ENCODE peak calls at places on chromosome 2, in nine cellular contexts. W is AG04449; I is cardiac muscle cell; T is Calu3; B is Peyer's patch; S is retinal pigment epithelial cell; A is CD8-positive, alpha-beta T cell; X is tibial nerve; Q is endothelial cell. U is an unnamed sample.

GRCh38 chr2:120875431-120875830 is 139.8 kb downstream of the GLI2 start:
- DNase-seq in W (no peak), I (no peak), T (no peak), B (no peak), S (no peak), A (no peak), X (no peak), Q (no peak), U (no peak)

GRCh38 chr2:139790807-139791206 is 1010.6 kb upstream of the NXPH2 start:
- DNase-seq in W (no peak), I (peak), T (no peak), B (no peak), S (no peak), A (no peak), X (no peak), Q (no peak), U (peak)

GRCh38 chr2:234911271-234911670 is 40.5 kb upstream of the SH3BP4 start:
- DNase-seq in W (no peak), I (no peak), T (peak), B (no peak), S (no peak), A (no peak), X (no peak), Q (no peak), U (no peak)

GRCh38 chr2:65142515-65142914 is 12.6 kb upstream of the RAB1A start:
- DNase-seq in W (no peak), I (no peak), T (peak), B (no peak), S (no peak), A (no peak), X (no peak), Q (no peak), U (no peak)

GRCh38 chr2:28389399-28390240 is 3.0 kb upstream of the FOSL2 start:
- DNase-seq in W (no peak), I (peak), T (peak), B (peak), S (no peak), A (no peak), X (no peak), Q (no peak), U (no peak)

GRCh38 chr2:191869781-191870180 is 22.9 kb upstream of the CAVIN2 start:
- DNase-seq in W (no peak), I (no peak), T (no peak), B (no peak), S (no peak), A (no peak), X (no peak), Q (no peak), U (no peak)

GRCh38 chr2:60533114-60534033 is 20.1 kb downstream of the BCL11A start:
- DNase-seq in W (no peak), I (no peak), T (no peak), B (no peak), S (no peak), A (no peak), X (no peak), Q (no peak), U (no peak)

GRCh38 chr2:229884775-229885699 is 36.8 kb downstream of the TRIP12 start:
- DNase-seq in W (no peak), I (no peak), T (no peak), B (no peak), S (no peak), A (no peak), X (no peak), Q (no peak), U (no peak)

GRCh38 chr2:220949476-220949875 is 622.6 kb downstream of the EPHA4 start:
- DNase-seq in W (no peak), I (peak), T (no peak), B (no peak), S (no peak), A (no peak), X (no peak), Q (no peak), U (no peak)

GRCh38 chr2:3043726-3044125 is 333.9 kb downstream of the EIPR1 start:
- DNase-seq in W (no peak), I (no peak), T (no peak), B (no peak), S (no peak), A (no peak), X (no peak), Q (no peak), U (no peak)

GRCh38 chr2:240463866-240464481 is 28.5 kb downstream of the GPC1 start:
- DNase-seq in W (no peak), I (no peak), T (no peak), B (no peak), S (no peak), A (no peak), X (peak), Q (no peak), U (no peak)

GRCh38 chr2:215737496-215737895 is 275.9 kb downstream of the MREG start:
- DNase-seq in W (no peak), I (no peak), T (no peak), B (no peak), S (no peak), A (no peak), X (no peak), Q (peak), U (no peak)

GRCh38 chr2:176582990-176583481 is 313.8 kb downstream of the MTX2 start:
- DNase-seq in W (peak), I (no peak), T (peak), B (no peak), S (peak), A (no peak), X (no peak), Q (no peak), U (no peak)

GRCh38 chr2:181138816-181139215 is 158.4 kb downstream of the UBE2E3 start:
- DNase-seq in W (no peak), I (no peak), T (no peak), B (no peak), S (no peak), A (no peak), X (no peak), Q (no peak), U (no peak)

GRCh38 chr2:11773747-11774536 is 27.5 kb downstream of the LPIN1 start:
- DNase-seq in W (no peak), I (no peak), T (no peak), B (no peak), S (no peak), A (no peak), X (no peak), Q (no peak), U (no peak)

GRCh38 chr2:212330263-212330662 is 208.3 kb downstream of the ERBB4 start:
- DNase-seq in W (no peak), I (no peak), T (no peak), B (no peak), S (no peak), A (no peak), X (no peak), Q (no peak), U (no peak)

GRCh38 chr2:224379986-224380385 is 21.9 kb downstream of the FAM124B start:
- DNase-seq in W (no peak), I (no peak), T (no peak), B (no peak), S (no peak), A (no peak), X (no peak), Q (no peak), U (no peak)

GRCh38 chr2:12262681-12263436 is 453.9 kb upstream of the TRIB2 start:
- DNase-seq in W (no peak), I (peak), T (no peak), B (no peak), S (no peak), A (no peak), X (no peak), Q (no peak), U (no peak)

GRCh38 chr2:182628901-182629300 is 87.2 kb upstream of the DNAJC10 start:
- DNase-seq in W (no peak), I (no peak), T (no peak), B (no peak), S (no peak), A (no peak), X (no peak), Q (no peak), U (no peak)

GRCh38 chr2:66095820-66096219 is 339.1 kb upstream of the MEIS1 start:
- DNase-seq in W (no peak), I (no peak), T (no peak), B (no peak), S (no peak), A (no peak), X (no peak), Q (no peak), U (no peak)

GRCh38 chr2:174787485-174788205 is 23.4 kb upstream of the CHRNA1 start:
- DNase-seq in W (peak), I (no peak), T (no peak), B (no peak), S (peak), A (no peak), X (no peak), Q (no peak), U (no peak)

GRCh38 chr2:203438528-203438927 is 96.6 kb downstream of the RAPH1 start:
- DNase-seq in W (no peak), I (no peak), T (no peak), B (no peak), S (no peak), A (no peak), X (no peak), Q (no peak), U (no peak)

GRCh38 chr2:168217920-168218319 is 29.5 kb downstream of the STK39 start:
- DNase-seq in W (no peak), I (no peak), T (no peak), B (no peak), S (no peak), A (no peak), X (no peak), Q (no peak), U (no peak)

GRCh38 chr2:104025296-104025695 is 828.6 kb upstream of the POU3F3 start:
- DNase-seq in W (no peak), I (no peak), T (no peak), B (no peak), S (no peak), A (no peak), X (no peak), Q (no peak), U (no peak)

GRCh38 chr2:120675460-120676130 is 60.1 kb upstream of the GLI2 start:
- DNase-seq in W (no peak), I (peak), T (peak), B (no peak), S (no peak), A (no peak), X (peak), Q (peak), U (no peak)

GRCh38 chr2:43436431-43436830 is 159.4 kb downstream of the THADA start:
- DNase-seq in W (no peak), I (no peak), T (no peak), B (no peak), S (no peak), A (no peak), X (no peak), Q (no peak), U (no peak)

GRCh38 chr2:241541564-241542277 is 16.8 kb upstream of the BOK start:
- DNase-seq in W (no peak), I (peak), T (no peak), B (no peak), S (no peak), A (no peak), X (no peak), Q (no peak), U (no peak)

GRCh38 chr2:67516358-67516757 is 119.2 kb downstream of the ETAA1 start:
- DNase-seq in W (no peak), I (no peak), T (no peak), B (no peak), S (no peak), A (no peak), X (no peak), Q (no peak), U (no peak)

GRCh38 chr2:233416706-233417105 is 62.4 kb downstream of the DGKD start:
- DNase-seq in W (no peak), I (no peak), T (no peak), B (no peak), S (no peak), A (no peak), X (no peak), Q (no peak), U (no peak)

GRCh38 chr2:112714836-112715631 is 5.8 kb upstream of the NT5DC4 start:
- DNase-seq in W (no peak), I (no peak), T (peak), B (no peak), S (no peak), A (no peak), X (no peak), Q (no peak), U (no peak)

GRCh38 chr2:115880558-115880957 is 1438.1 kb downstream of the DPP10 start:
- DNase-seq in W (no peak), I (no peak), T (no peak), B (no peak), S (no peak), A (no peak), X (no peak), Q (no peak), U (no peak)

GRCh38 chr2:234453216-234453615 is 43.7 kb downstream of the ARL4C start:
- DNase-seq in W (no peak), I (no peak), T (no peak), B (no peak), S (no peak), A (no peak), X (no peak), Q (no peak), U (no peak)

GRCh38 chr2:3307901-3308300 is 69.7 kb downstream of the EIPR1 start:
- DNase-seq in W (no peak), I (no peak), T (no peak), B (no peak), S (no peak), A (no peak), X (no peak), Q (no peak), U (no peak)

GRCh38 chr2:207530160-207531023 is 630 bp downstream of the CREB1 start:
- DNase-seq in W (no peak), I (peak), T (peak), B (peak), S (no peak), A (peak), X (no peak), Q (peak), U (no peak)

GRCh38 chr2:40218679-40219078 is 233.2 kb downstream of the SLC8A1 start:
- DNase-seq in W (no peak), I (no peak), T (no peak), B (peak), S (peak), A (no peak), X (no peak), Q (no peak), U (no peak)

DNA sequence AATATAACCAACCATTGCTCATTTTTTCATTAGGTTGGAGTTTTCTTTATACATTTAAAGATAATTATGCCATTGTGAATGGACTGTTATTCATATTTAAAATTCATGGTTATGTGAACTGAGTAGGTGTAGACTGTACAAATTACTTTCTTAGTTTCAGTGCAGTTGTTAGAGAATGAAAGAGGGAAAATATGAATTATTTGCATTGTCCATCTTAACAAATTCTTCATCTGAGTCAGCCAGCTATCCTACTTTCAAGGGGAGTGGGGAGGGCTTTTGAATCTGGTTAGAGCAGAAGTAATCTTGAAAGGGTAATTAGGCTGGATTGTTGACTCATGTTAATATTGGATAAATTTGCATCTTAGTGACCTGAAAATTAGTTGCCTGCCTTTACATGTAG is 212.0 kb downstream of the MCFD2 start:
- DNase-seq in W (no peak), I (no peak), T (no peak), B (no peak), S (no peak), A (no peak), X (no peak), Q (no peak), U (no peak)
- TF ChIP-seq CTCF in W (no peak), I (no peak), T (no peak), B (no peak), S (no peak), A (no peak), X (no peak), Q (no peak), U (no peak)

DNA sequence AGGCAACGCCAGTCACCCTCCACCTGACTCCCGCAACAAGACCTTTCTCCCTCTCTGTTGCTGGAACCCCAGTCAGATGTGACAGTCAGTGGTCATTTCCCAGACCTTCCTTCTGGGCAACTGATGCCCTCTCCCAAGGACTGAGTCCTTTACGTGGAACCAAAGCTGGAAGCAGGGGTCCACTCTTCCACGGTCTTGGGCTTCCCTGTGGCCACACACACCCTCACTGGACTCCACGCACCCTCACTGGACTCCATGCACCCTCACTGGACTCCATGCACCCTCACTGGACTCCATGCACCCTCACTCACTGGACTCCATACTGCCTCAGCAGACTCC is 7.1 kb downstream of the PTMA start:
- DNase-seq in W (no peak), I (no peak), T (no peak), B (no peak), S (no peak), A (no peak), X (no peak), Q (no peak), U (no peak)
- TF ChIP-seq CTCF in W (no peak), I (no peak), T (no peak), B (no peak), S (no peak), A (peak), X (no peak), Q (peak), U (no peak)

DNA sequence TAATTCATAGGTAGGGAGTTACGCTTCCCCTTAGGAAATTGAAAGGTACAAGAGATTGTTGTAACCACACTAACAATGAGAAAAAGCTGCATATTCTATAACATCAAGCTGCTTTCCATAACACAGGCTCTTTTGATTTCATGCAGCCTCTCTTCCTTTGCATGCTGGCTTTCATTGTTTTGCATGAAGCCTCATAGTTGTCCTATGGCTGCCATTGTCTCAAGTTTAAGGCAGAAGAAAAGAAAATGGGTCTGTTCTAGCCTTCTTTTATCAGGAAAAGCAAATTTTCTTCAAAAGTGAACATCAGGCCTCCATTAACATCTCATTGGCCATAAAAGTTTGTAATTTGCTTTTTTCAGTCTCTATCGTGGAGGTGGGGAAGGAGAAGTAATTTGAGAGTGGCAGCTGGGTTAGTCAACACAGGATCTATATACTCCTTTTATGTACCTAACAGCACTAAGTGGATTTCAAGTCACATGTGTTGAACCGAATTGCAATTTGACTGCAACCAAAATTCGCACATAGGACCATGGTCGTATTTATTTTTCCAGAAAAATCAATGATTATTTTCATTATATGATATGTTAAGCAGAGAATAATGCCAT is 248.5 kb upstream of the RND3 start:
- DNase-seq in W (no peak), I (no peak), T (no peak), B (no peak), S (no peak), A (no peak), X (no peak), Q (no peak), U (no peak)
- TF ChIP-seq CTCF in W (no peak), I (no peak), T (no peak), B (no peak), S (no peak), A (no peak), X (no peak), Q (no peak), U (no peak)

GRCh38 chr2:19712850-19713249 is 188.9 kb downstream of the TTC32 start:
- DNase-seq in W (no peak), I (no peak), T (no peak), B (no peak), S (no peak), A (no peak), X (no peak), Q (no peak), U (no peak)
- TF ChIP-seq CTCF in W (no peak), I (no peak), T (no peak), B (no peak), S (no peak), A (no peak), X (no peak), Q (no peak), U (no peak)

GRCh38 chr2:217775920-217776503 is 226.8 kb downstream of the TNS1 start:
- DNase-seq in W (no peak), I (no peak), T (no peak), B (no peak), S (no peak), A (no peak), X (no peak), Q (no peak), U (no peak)
- TF ChIP-seq CTCF in W (no peak), I (no peak), T (no peak), B (no peak), S (no peak), A (no peak), X (no peak), Q (no peak), U (no peak)

GRCh38 chr2:197760293-197760657 is 24.8 kb downstream of the BOLL start:
- DNase-seq in W (no peak), I (no peak), T (no peak), B (no peak), S (no peak), A (no peak), X (no peak), Q (no peak), U (no peak)
- TF ChIP-seq CTCF in W (no peak), I (no peak), T (no peak), B (no peak), S (no peak), A (no peak), X (no peak), Q (no peak), U (no peak)

GRCh38 chr2:71789556-71790219 is 336.3 kb downstream of the DYSF start:
- DNase-seq in W (no peak), I (no peak), T (no peak), B (no peak), S (no peak), A (no peak), X (no peak), Q (no peak), U (no peak)
- TF ChIP-seq CTCF in W (peak), I (no peak), T (no peak), B (no peak), S (peak), A (no peak), X (no peak), Q (no peak), U (no peak)

GRCh38 chr2:99066075-99066557 is 75.4 kb upstream of the C2orf15 start:
- DNase-seq in W (no peak), I (peak), T (peak), B (no peak), S (peak), A (no peak), X (no peak), Q (peak), U (no peak)

GRCh38 chr2:99067871-99068270 is 73.6 kb upstream of the C2orf15 start:
- DNase-seq in W (no peak), I (no peak), T (no peak), B (no peak), S (no peak), A (no peak), X (no peak), Q (no peak), U (no peak)

GRCh38 chr2:99072556-99072955 is 69.0 kb upstream of the C2orf15 start:
- DNase-seq in W (no peak), I (peak), T (no peak), B (no peak), S (no peak), A (no peak), X (no peak), Q (no peak), U (no peak)

DNA sequence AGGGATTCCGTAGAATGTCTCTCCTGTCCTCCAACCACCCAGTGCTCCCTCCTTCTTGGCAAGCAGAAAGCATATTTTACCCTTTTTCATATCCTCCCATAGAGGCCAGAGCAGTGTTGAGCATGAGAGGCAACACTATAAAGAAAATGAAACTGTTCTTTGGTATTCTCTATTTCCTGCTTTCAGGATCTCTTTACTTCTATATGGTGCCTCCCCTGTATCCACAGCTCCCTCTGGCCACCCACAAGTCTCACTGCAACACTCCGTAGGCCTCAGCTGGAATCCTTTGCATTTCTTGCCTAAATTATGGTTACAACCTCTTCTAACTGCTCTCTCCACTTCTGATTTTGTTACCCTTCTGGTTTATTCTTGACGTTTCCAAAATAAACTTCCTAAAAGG is 74.9 kb upstream of the C2orf15 start:
- DNase-seq in W (peak), I (peak), T (peak), B (no peak), S (peak), A (no peak), X (no peak), Q (peak), U (no peak)
- TF ChIP-seq CTCF in W (peak), I (peak), T (peak), B (no peak), S (peak), A (no peak), X (no peak), Q (no peak), U (peak)

GRCh38 chr2:238106698-238107524 is 6.8 kb downstream of the ESPNL start:
- DNase-seq in W (no peak), I (peak), T (peak), B (peak), S (no peak), A (no peak), X (no peak), Q (no peak), U (no peak)
- TF ChIP-seq CTCF in W (peak), I (peak), T (peak), B (no peak), S (no peak), A (no peak), X (peak), Q (no peak), U (peak)

U was measured in D721Med.